ENCODE peak calls at places on chromosomes 5 and 9, in four cellular contexts. One of them, this sample, is unnamed.

GRCh38 chr5:10891193-10891592 is 130.2 kb upstream of the DAP start:
- DNase-seq in Caco-2: no peak
- DNase-seq in lower lobe of right lung: no peak
- DNase-seq in HFF-Myc: no peak
- DNase-seq in this sample: no peak

GRCh38 chr9:132443951-132444615 is 34.1 kb downstream of the CFAP77 start:
- DNase-seq in lower lobe of right lung: no peak
- DNase-seq in Caco-2: no peak
- DNase-seq in HFF-Myc: no peak
- DNase-seq in this sample: no peak

GRCh38 chr5:121019112-121019511 is 555.0 kb downstream of the PRR16 start:
- DNase-seq in HFF-Myc: no peak
- DNase-seq in Caco-2: no peak
- DNase-seq in lower lobe of right lung: no peak
- DNase-seq in this sample: no peak

GRCh38 chr5:112735702-112736101 is 2.0 kb upstream of the APC start:
- DNase-seq in lower lobe of right lung: no peak
- DNase-seq in Caco-2: no peak
- DNase-seq in HFF-Myc: no peak
- DNase-seq in this sample: no peak

GRCh38 chr9:90198956-90199355 is 443.7 kb downstream of the DIRAS2 start:
- DNase-seq in lower lobe of right lung: no peak
- DNase-seq in HFF-Myc: no peak
- DNase-seq in Caco-2: no peak
- DNase-seq in this sample: no peak

GRCh38 chr9:97803167-97804058 is 49.6 kb upstream of the FOXE1 start:
- DNase-seq in Caco-2: peak
- DNase-seq in HFF-Myc: no peak
- DNase-seq in lower lobe of right lung: peak
- DNase-seq in this sample: no peak

GRCh38 chr5:129906177-129906887 is 2.1 kb downstream of the CHSY3 start:
- DNase-seq in lower lobe of right lung: no peak
- DNase-seq in Caco-2: peak
- DNase-seq in HFF-Myc: no peak
- DNase-seq in this sample: peak

GRCh38 chr9:78122631-78123030 is 91.0 kb upstream of the GNAQ start:
- DNase-seq in Caco-2: no peak
- DNase-seq in HFF-Myc: no peak
- DNase-seq in lower lobe of right lung: no peak
- DNase-seq in this sample: no peak

GRCh38 chr5:93579561-93580386 is 1.2 kb downstream of the NR2F1-AS1 start:
- DNase-seq in lower lobe of right lung: peak
- DNase-seq in Caco-2: no peak
- DNase-seq in HFF-Myc: no peak
- DNase-seq in this sample: no peak

GRCh38 chr9:91900057-91900816 is 49.8 kb downstream of the ROR2 start:
- DNase-seq in Caco-2: no peak
- DNase-seq in lower lobe of right lung: no peak
- DNase-seq in HFF-Myc: no peak
- DNase-seq in this sample: no peak

GRCh38 chr5:749101-749670 is 35.3 kb downstream of the ZDHHC11B start:
- DNase-seq in Caco-2: no peak
- DNase-seq in HFF-Myc: no peak
- DNase-seq in lower lobe of right lung: peak
- DNase-seq in this sample: no peak

GRCh38 chr5:79750611-79751510 is 61.2 kb downstream of the CMYA5 start:
- DNase-seq in Caco-2: no peak
- DNase-seq in lower lobe of right lung: no peak
- DNase-seq in HFF-Myc: no peak
- DNase-seq in this sample: no peak

GRCh38 chr5:139689631-139690384 is 41.7 kb downstream of the CXXC5 start:
- DNase-seq in lower lobe of right lung: no peak
- DNase-seq in Caco-2: no peak
- DNase-seq in HFF-Myc: no peak
- DNase-seq in this sample: no peak

GRCh38 chr5:1917830-1918487 is 35.2 kb upstream of the IRX4 start:
- DNase-seq in Caco-2: peak
- DNase-seq in HFF-Myc: no peak
- DNase-seq in lower lobe of right lung: no peak
- DNase-seq in this sample: no peak

GRCh38 chr9:123453904-123454321 is 97.9 kb downstream of the CRB2 start:
- DNase-seq in HFF-Myc: no peak
- DNase-seq in Caco-2: no peak
- DNase-seq in lower lobe of right lung: no peak
- DNase-seq in this sample: no peak

GRCh38 chr5:51302358-51302757 is 80.9 kb upstream of the ISL1 start:
- DNase-seq in HFF-Myc: no peak
- DNase-seq in Caco-2: no peak
- DNase-seq in lower lobe of right lung: no peak
- DNase-seq in this sample: no peak

GRCh38 chr5:89560724-89561123 is 677.7 kb upstream of the MEF2C start:
- DNase-seq in HFF-Myc: no peak
- DNase-seq in lower lobe of right lung: no peak
- DNase-seq in Caco-2: no peak
- DNase-seq in this sample: peak

GRCh38 chr5:149959406-149960236 is 937 bp upstream of the SLC26A2 start:
- DNase-seq in HFF-Myc: peak
- DNase-seq in lower lobe of right lung: no peak
- DNase-seq in Caco-2: peak
- DNase-seq in this sample: no peak

GRCh38 chr5:65927497-65928340 is 1.3 kb downstream of the ERBIN start:
- DNase-seq in HFF-Myc: peak
- DNase-seq in Caco-2: no peak
- DNase-seq in lower lobe of right lung: no peak
- DNase-seq in this sample: peak

GRCh38 chr9:91978739-91979414 is 28.8 kb upstream of the ROR2 start:
- DNase-seq in lower lobe of right lung: no peak
- DNase-seq in HFF-Myc: peak
- DNase-seq in Caco-2: peak
- DNase-seq in this sample: peak

GRCh38 chr5:159406571-159406970 is 76.3 kb upstream of the IL12B start:
- DNase-seq in Caco-2: no peak
- DNase-seq in HFF-Myc: no peak
- DNase-seq in lower lobe of right lung: no peak
- DNase-seq in this sample: no peak

GRCh38 chr5:94613583-94613982 is 4.8 kb downstream of the KIAA0825 start:
- DNase-seq in lower lobe of right lung: no peak
- DNase-seq in Caco-2: no peak
- DNase-seq in HFF-Myc: no peak
- DNase-seq in this sample: no peak
- TF ChIP-seq CTCF in lower lobe of right lung: no peak
- TF ChIP-seq CTCF in Caco-2: peak
- TF ChIP-seq CTCF in HFF-Myc: peak
- TF ChIP-seq CTCF in this sample: peak

GRCh38 chr5:78235289-78235688 is 59.2 kb downstream of the AP3B1 start:
- DNase-seq in Caco-2: no peak
- DNase-seq in lower lobe of right lung: no peak
- DNase-seq in HFF-Myc: no peak
- DNase-seq in this sample: no peak
- H3K4me3 ChIP-seq in Caco-2: no peak
- H3K4me3 ChIP-seq in lower lobe of right lung: no peak
- H3K4me3 ChIP-seq in HFF-Myc: no peak
- H3K4me3 ChIP-seq in this sample: no peak

GRCh38 chr5:45800331-45800730 is 104.2 kb upstream of the HCN1 start:
- DNase-seq in HFF-Myc: no peak
- DNase-seq in Caco-2: no peak
- DNase-seq in lower lobe of right lung: no peak
- DNase-seq in this sample: no peak

GRCh38 chr5:45793638-45794532 is 97.7 kb upstream of the HCN1 start:
- DNase-seq in Caco-2: no peak
- DNase-seq in lower lobe of right lung: no peak
- DNase-seq in HFF-Myc: no peak
- DNase-seq in this sample: no peak

GRCh38 chr5:45795458-45795857 is 99.3 kb upstream of the HCN1 start:
- DNase-seq in Caco-2: no peak
- DNase-seq in HFF-Myc: no peak
- DNase-seq in lower lobe of right lung: no peak
- DNase-seq in this sample: no peak

GRCh38 chr5:45799388-45799787 is 103.2 kb upstream of the HCN1 start:
- DNase-seq in HFF-Myc: no peak
- DNase-seq in lower lobe of right lung: no peak
- DNase-seq in Caco-2: no peak
- DNase-seq in this sample: no peak

GRCh38 chr5:45796959-45797553 is 100.9 kb upstream of the HCN1 start:
- DNase-seq in lower lobe of right lung: no peak
- DNase-seq in Caco-2: no peak
- DNase-seq in HFF-Myc: no peak
- DNase-seq in this sample: no peak
- TF ChIP-seq CTCF in lower lobe of right lung: no peak
- TF ChIP-seq CTCF in Caco-2: peak
- TF ChIP-seq CTCF in HFF-Myc: peak
- TF ChIP-seq CTCF in this sample: peak

GRCh38 chr5:132010645-132011560 is 555 bp downstream of the ACSL6 start:
- DNase-seq in Caco-2: peak
- DNase-seq in HFF-Myc: no peak
- DNase-seq in lower lobe of right lung: peak
- DNase-seq in this sample: no peak
- H3K4me3 ChIP-seq in Caco-2: peak
- H3K4me3 ChIP-seq in HFF-Myc: peak
- H3K4me3 ChIP-seq in lower lobe of right lung: peak
- H3K4me3 ChIP-seq in this sample: peak

GRCh38 chr9:2029666-2030170 is 14.6 kb downstream of the SMARCA2 start:
- DNase-seq in HFF-Myc: no peak
- DNase-seq in lower lobe of right lung: no peak
- DNase-seq in Caco-2: no peak
- DNase-seq in this sample: no peak
- TF ChIP-seq CTCF in HFF-Myc: no peak
- TF ChIP-seq CTCF in lower lobe of right lung: no peak
- TF ChIP-seq CTCF in Caco-2: no peak
- TF ChIP-seq CTCF in this sample: no peak

DNA sequence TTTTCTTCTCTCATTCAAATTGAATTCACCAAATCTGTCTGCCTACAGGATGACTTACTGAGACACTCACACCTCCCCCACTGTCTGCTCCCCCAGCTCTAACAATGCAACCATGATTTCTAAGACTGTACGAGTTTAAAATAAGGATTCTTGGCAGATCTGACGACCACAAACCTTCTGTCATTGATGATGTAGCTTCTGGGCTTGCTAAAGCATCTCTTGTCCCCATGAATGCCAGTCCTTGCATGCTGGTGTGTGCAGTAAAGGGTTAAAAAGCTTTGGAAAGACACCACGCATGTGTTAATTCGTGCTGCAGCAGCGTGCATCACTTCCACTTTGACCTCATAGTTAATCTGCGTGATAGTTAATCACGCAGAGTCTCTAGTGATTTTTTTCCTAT is 435 bp upstream of the GABRG2 start:
- DNase-seq in lower lobe of right lung: no peak
- DNase-seq in HFF-Myc: no peak
- DNase-seq in Caco-2: no peak
- DNase-seq in this sample: no peak
- H3K4me3 ChIP-seq in lower lobe of right lung: no peak
- H3K4me3 ChIP-seq in HFF-Myc: no peak
- H3K4me3 ChIP-seq in Caco-2: no peak
- H3K4me3 ChIP-seq in this sample: no peak

GRCh38 chr5:154868702-154869101 is 10.3 kb downstream of the CNOT8 start:
- DNase-seq in lower lobe of right lung: no peak
- DNase-seq in HFF-Myc: no peak
- DNase-seq in Caco-2: peak
- DNase-seq in this sample: peak

GRCh38 chr5:154878642-154879335 is 20.4 kb downstream of the CNOT8 start:
- DNase-seq in Caco-2: no peak
- DNase-seq in lower lobe of right lung: no peak
- DNase-seq in HFF-Myc: no peak
- DNase-seq in this sample: no peak

GRCh38 chr5:154871732-154872131 is 13.3 kb downstream of the CNOT8 start:
- DNase-seq in Caco-2: no peak
- DNase-seq in lower lobe of right lung: no peak
- DNase-seq in HFF-Myc: no peak
- DNase-seq in this sample: no peak

GRCh38 chr5:154873791-154874331 is 15.4 kb downstream of the CNOT8 start:
- DNase-seq in HFF-Myc: no peak
- DNase-seq in Caco-2: no peak
- DNase-seq in lower lobe of right lung: no peak
- DNase-seq in this sample: no peak
- TF ChIP-seq CTCF in HFF-Myc: no peak
- TF ChIP-seq CTCF in Caco-2: no peak
- TF ChIP-seq CTCF in lower lobe of right lung: no peak
- TF ChIP-seq CTCF in this sample: no peak

DNA sequence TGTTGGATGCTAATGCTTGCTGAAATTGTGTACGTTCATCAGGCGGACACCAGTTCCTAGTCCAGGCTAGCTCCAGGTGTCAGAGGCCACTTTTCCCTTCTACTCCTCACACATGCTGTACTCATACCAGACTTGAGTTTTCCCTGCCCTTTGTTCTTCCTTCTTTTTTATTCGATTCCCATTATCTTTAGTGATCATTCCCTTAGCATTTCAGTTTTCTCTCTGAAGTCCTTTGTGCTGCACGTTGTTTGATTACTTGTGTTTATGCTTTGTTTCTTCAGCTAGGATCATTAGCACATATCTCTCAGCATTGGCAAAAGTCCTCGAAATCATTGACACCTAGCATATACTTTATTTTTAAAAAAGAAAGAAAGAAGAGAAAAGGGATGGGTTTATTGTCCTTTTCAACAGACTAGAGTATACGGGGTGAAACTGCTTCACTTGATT is 409 bp upstream of the COX7C start:
- DNase-seq in Caco-2: no peak
- DNase-seq in lower lobe of right lung: no peak
- DNase-seq in HFF-Myc: no peak
- DNase-seq in this sample: no peak
- H3K4me3 ChIP-seq in Caco-2: no peak
- H3K4me3 ChIP-seq in lower lobe of right lung: peak
- H3K4me3 ChIP-seq in HFF-Myc: peak
- H3K4me3 ChIP-seq in this sample: no peak

GRCh38 chr5:127562252-127562651 is 44.8 kb downstream of the PRRC1 start:
- DNase-seq in lower lobe of right lung: no peak
- DNase-seq in Caco-2: peak
- DNase-seq in HFF-Myc: no peak
- DNase-seq in this sample: no peak
- TF ChIP-seq CTCF in lower lobe of right lung: peak
- TF ChIP-seq CTCF in Caco-2: peak
- TF ChIP-seq CTCF in HFF-Myc: peak
- TF ChIP-seq CTCF in this sample: peak